ENCODE peak calls at places on chromosome X, in seven cellular contexts. One of them, this sample, is unnamed.

GRCh38 chrX:133921764-133922389 is 63.5 kb downstream of the GPC3 start:
- DNase-seq in fibroblast of pulmonary artery: peak; percentile 18
- DNase-seq in astrocyte of the spinal cord: no peak
- DNase-seq in SK-N-SH: peak; percentile 16
- DNase-seq in cardiac fibroblast: peak; percentile 1
- DNase-seq in Peyer's patch: peak; percentile 68
- DNase-seq in fibroblast of mammary gland: peak; percentile 41
- DNase-seq in this sample: peak; percentile 19

GRCh38 chrX:41334866-41335589 is 1.1 kb downstream of the DDX3X start:
- DNase-seq in fibroblast of pulmonary artery: peak; percentile 64
- DNase-seq in SK-N-SH: peak; percentile 68
- DNase-seq in astrocyte of the spinal cord: peak; percentile 70
- DNase-seq in fibroblast of mammary gland: peak; percentile 58
- DNase-seq in Peyer's patch: peak; percentile 64
- DNase-seq in cardiac fibroblast: peak; percentile 53
- DNase-seq in this sample: peak; percentile 85

GRCh38 chrX:123339201-123339905 is 155.3 kb downstream of the GRIA3 start:
- DNase-seq in astrocyte of the spinal cord: peak; percentile 1
- DNase-seq in cardiac fibroblast: peak; percentile 57
- DNase-seq in Peyer's patch: no peak
- DNase-seq in fibroblast of mammary gland: peak; percentile 88
- DNase-seq in SK-N-SH: no peak
- DNase-seq in fibroblast of pulmonary artery: peak; percentile 12
- DNase-seq in this sample: no peak

GRCh38 chrX:79081895-79082512 is 62.5 kb upstream of the GPR174 start:
- DNase-seq in SK-N-SH: peak; percentile 33
- DNase-seq in astrocyte of the spinal cord: peak; percentile 28
- DNase-seq in fibroblast of mammary gland: peak; percentile 43
- DNase-seq in fibroblast of pulmonary artery: peak; percentile 48
- DNase-seq in cardiac fibroblast: peak; percentile 57
- DNase-seq in Peyer's patch: no peak
- DNase-seq in this sample: no peak

GRCh38 chrX:38192007-38192625 is 28.6 kb downstream of the SRPX start:
- DNase-seq in fibroblast of mammary gland: peak; percentile 29
- DNase-seq in astrocyte of the spinal cord: no peak
- DNase-seq in cardiac fibroblast: peak; percentile 42
- DNase-seq in fibroblast of pulmonary artery: no peak
- DNase-seq in SK-N-SH: peak; percentile 37
- DNase-seq in Peyer's patch: no peak
- DNase-seq in this sample: no peak

GRCh38 chrX:110374544-110374943 is 15.9 kb downstream of the RTL9 start:
- DNase-seq in fibroblast of pulmonary artery: no peak
- DNase-seq in fibroblast of mammary gland: no peak
- DNase-seq in cardiac fibroblast: no peak
- DNase-seq in astrocyte of the spinal cord: no peak
- DNase-seq in Peyer's patch: no peak
- DNase-seq in SK-N-SH: no peak
- DNase-seq in this sample: no peak

GRCh38 chrX:5876984-5877655 is 351.5 kb downstream of the NLGN4X start:
- DNase-seq in fibroblast of pulmonary artery: no peak
- DNase-seq in fibroblast of mammary gland: peak; percentile 4
- DNase-seq in astrocyte of the spinal cord: peak; percentile 1
- DNase-seq in cardiac fibroblast: peak; percentile 0
- DNase-seq in Peyer's patch: no peak
- DNase-seq in SK-N-SH: peak; percentile 21
- DNase-seq in this sample: no peak

GRCh38 chrX:1205681-1206611 is 6.5 kb downstream of the CRLF2 start:
- DNase-seq in Peyer's patch: no peak
- DNase-seq in cardiac fibroblast: peak; percentile 85
- DNase-seq in astrocyte of the spinal cord: peak; percentile 62
- DNase-seq in SK-N-SH: peak; percentile 8
- DNase-seq in fibroblast of mammary gland: peak; percentile 63
- DNase-seq in fibroblast of pulmonary artery: peak; percentile 53
- DNase-seq in this sample: no peak

GRCh38 chrX:37844622-37845021 is 2.7 kb downstream of the DYNLT3 start:
- DNase-seq in cardiac fibroblast: no peak
- DNase-seq in fibroblast of pulmonary artery: no peak
- DNase-seq in Peyer's patch: no peak
- DNase-seq in astrocyte of the spinal cord: no peak
- DNase-seq in SK-N-SH: no peak
- DNase-seq in fibroblast of mammary gland: no peak
- DNase-seq in this sample: no peak

GRCh38 chrX:37599735-37600134 is 28.3 kb downstream of the LANCL3 start:
- DNase-seq in cardiac fibroblast: no peak
- DNase-seq in fibroblast of mammary gland: no peak
- DNase-seq in astrocyte of the spinal cord: no peak
- DNase-seq in Peyer's patch: no peak
- DNase-seq in fibroblast of pulmonary artery: no peak
- DNase-seq in SK-N-SH: no peak
- DNase-seq in this sample: no peak

GRCh38 chrX:115679460-115679859 is 118.5 kb downstream of the PLS3 start:
- DNase-seq in fibroblast of pulmonary artery: peak; percentile 53
- DNase-seq in astrocyte of the spinal cord: peak; percentile 41
- DNase-seq in Peyer's patch: no peak
- DNase-seq in fibroblast of mammary gland: peak; percentile 46
- DNase-seq in cardiac fibroblast: peak; percentile 46
- DNase-seq in SK-N-SH: peak; percentile 61
- DNase-seq in this sample: no peak

GRCh38 chrX:10111364-10112148 is 45.2 kb upstream of the CLCN4 start:
- DNase-seq in fibroblast of pulmonary artery: no peak
- DNase-seq in SK-N-SH: no peak
- DNase-seq in Peyer's patch: no peak
- DNase-seq in cardiac fibroblast: peak; percentile 28
- DNase-seq in fibroblast of mammary gland: no peak
- DNase-seq in astrocyte of the spinal cord: no peak
- DNase-seq in this sample: no peak

GRCh38 chrX:11532291-11533075 is 133.2 kb downstream of the ARHGAP6 start:
- DNase-seq in Peyer's patch: no peak
- DNase-seq in SK-N-SH: no peak
- DNase-seq in fibroblast of pulmonary artery: no peak
- DNase-seq in cardiac fibroblast: no peak
- DNase-seq in fibroblast of mammary gland: no peak
- DNase-seq in astrocyte of the spinal cord: no peak
- DNase-seq in this sample: no peak

GRCh38 chrX:51215266-51215665 is 117.4 kb upstream of the NUDT10 start:
- DNase-seq in fibroblast of mammary gland: no peak
- DNase-seq in cardiac fibroblast: no peak
- DNase-seq in Peyer's patch: no peak
- DNase-seq in SK-N-SH: no peak
- DNase-seq in astrocyte of the spinal cord: no peak
- DNase-seq in fibroblast of pulmonary artery: no peak
- DNase-seq in this sample: no peak

GRCh38 chrX:69489625-69490024 is 14.5 kb upstream of the NALF2 start:
- DNase-seq in astrocyte of the spinal cord: no peak
- DNase-seq in Peyer's patch: no peak
- DNase-seq in fibroblast of mammary gland: no peak
- DNase-seq in SK-N-SH: no peak
- DNase-seq in fibroblast of pulmonary artery: no peak
- DNase-seq in cardiac fibroblast: no peak
- DNase-seq in this sample: no peak

GRCh38 chrX:103927633-103928032 is 34.8 kb upstream of the TMSB15B start:
- DNase-seq in cardiac fibroblast: no peak
- DNase-seq in Peyer's patch: no peak
- DNase-seq in fibroblast of pulmonary artery: no peak
- DNase-seq in fibroblast of mammary gland: no peak
- DNase-seq in astrocyte of the spinal cord: no peak
- DNase-seq in SK-N-SH: no peak
- DNase-seq in this sample: no peak

GRCh38 chrX:133440081-133440796 is 24.9 kb upstream of the GPC4 start:
- DNase-seq in astrocyte of the spinal cord: no peak
- DNase-seq in cardiac fibroblast: no peak
- DNase-seq in fibroblast of mammary gland: no peak
- DNase-seq in fibroblast of pulmonary artery: no peak
- DNase-seq in Peyer's patch: no peak
- DNase-seq in SK-N-SH: no peak
- DNase-seq in this sample: no peak

GRCh38 chrX:30530591-30530990 is 47.0 kb downstream of the TASL start:
- DNase-seq in astrocyte of the spinal cord: no peak
- DNase-seq in cardiac fibroblast: peak; percentile 59
- DNase-seq in fibroblast of mammary gland: peak; percentile 50
- DNase-seq in SK-N-SH: no peak
- DNase-seq in Peyer's patch: no peak
- DNase-seq in fibroblast of pulmonary artery: peak; percentile 51
- DNase-seq in this sample: no peak

GRCh38 chrX:73214366-73215094 is at the start of gene NAP1L2:
- DNase-seq in Peyer's patch: no peak
- DNase-seq in cardiac fibroblast: peak; percentile 27
- DNase-seq in SK-N-SH: no peak
- DNase-seq in fibroblast of pulmonary artery: peak; percentile 4
- DNase-seq in fibroblast of mammary gland: peak; percentile 16
- DNase-seq in astrocyte of the spinal cord: peak; percentile 5
- DNase-seq in this sample: peak; percentile 17

GRCh38 chrX:13064599-13065143 is 20.3 kb upstream of the FAM9C start:
- DNase-seq in Peyer's patch: no peak
- DNase-seq in cardiac fibroblast: peak; percentile 90
- DNase-seq in astrocyte of the spinal cord: peak; percentile 79
- DNase-seq in fibroblast of pulmonary artery: peak; percentile 77
- DNase-seq in fibroblast of mammary gland: peak; percentile 94
- DNase-seq in SK-N-SH: no peak
- DNase-seq in this sample: peak; percentile 56

GRCh38 chrX:82127228-82128123 is 925.6 kb downstream of the SH3BGRL start:
- DNase-seq in cardiac fibroblast: no peak
- DNase-seq in fibroblast of mammary gland: no peak
- DNase-seq in SK-N-SH: no peak
- DNase-seq in fibroblast of pulmonary artery: no peak
- DNase-seq in Peyer's patch: no peak
- DNase-seq in astrocyte of the spinal cord: no peak
- DNase-seq in this sample: no peak
- H3K4me3 ChIP-seq in cardiac fibroblast: no peak overlapping the region
- H3K4me3 ChIP-seq in fibroblast of mammary gland: no peak overlapping the region
- H3K4me3 ChIP-seq in SK-N-SH: no peak overlapping the region
- H3K4me3 ChIP-seq in fibroblast of pulmonary artery: no peak overlapping the region
- H3K4me3 ChIP-seq in Peyer's patch: no peak overlapping the region
- H3K4me3 ChIP-seq in astrocyte of the spinal cord: no peak overlapping the region
- H3K4me3 ChIP-seq in this sample: no peak overlapping the region

GRCh38 chrX:101219840-101220191 is 230 bp downstream of the DRP2 start:
- DNase-seq in SK-N-SH: peak; percentile 20
- DNase-seq in astrocyte of the spinal cord: peak; percentile 62
- DNase-seq in fibroblast of pulmonary artery: peak; percentile 71
- DNase-seq in cardiac fibroblast: peak; percentile 63
- DNase-seq in fibroblast of mammary gland: no peak
- DNase-seq in Peyer's patch: no peak
- DNase-seq in this sample: no peak
- TF ChIP-seq CTCF in SK-N-SH: no peak
- TF ChIP-seq CTCF in astrocyte of the spinal cord: no peak
- TF ChIP-seq CTCF in fibroblast of pulmonary artery: no peak
- TF ChIP-seq CTCF in cardiac fibroblast: no peak
- TF ChIP-seq CTCF in fibroblast of mammary gland: no peak
- TF ChIP-seq CTCF in Peyer's patch: no peak
- TF ChIP-seq CTCF in this sample: no peak

DNA sequence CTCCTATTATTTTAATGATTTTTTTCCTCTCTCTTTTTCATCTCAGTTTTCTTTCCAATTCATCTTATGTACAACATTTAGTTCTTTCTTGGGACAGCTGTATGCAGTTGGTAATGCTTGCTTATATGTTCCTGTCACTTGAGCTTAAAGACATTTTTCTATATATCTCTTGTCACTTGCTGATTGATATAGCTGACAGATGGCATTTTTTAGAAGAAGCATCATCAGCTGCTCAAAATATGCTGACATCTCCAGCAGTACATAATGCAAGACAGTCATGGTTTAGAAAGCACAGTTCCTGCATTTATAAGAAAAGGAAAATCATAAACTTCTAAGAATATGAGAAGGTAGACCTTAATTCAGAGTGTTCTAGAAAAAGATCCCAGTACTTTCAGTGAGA is 56.5 kb downstream of the DCAF8L1 start:
- DNase-seq in SK-N-SH: no peak
- DNase-seq in astrocyte of the spinal cord: no peak
- DNase-seq in cardiac fibroblast: no peak
- DNase-seq in fibroblast of pulmonary artery: no peak
- DNase-seq in Peyer's patch: no peak
- DNase-seq in fibroblast of mammary gland: no peak
- DNase-seq in this sample: no peak
- H3K4me3 ChIP-seq in SK-N-SH: no peak overlapping the region
- H3K4me3 ChIP-seq in astrocyte of the spinal cord: no peak overlapping the region
- H3K4me3 ChIP-seq in cardiac fibroblast: no peak overlapping the region
- H3K4me3 ChIP-seq in fibroblast of pulmonary artery: no peak overlapping the region
- H3K4me3 ChIP-seq in Peyer's patch: no peak overlapping the region
- H3K4me3 ChIP-seq in fibroblast of mammary gland: no peak overlapping the region
- H3K4me3 ChIP-seq in this sample: no peak overlapping the region

GRCh38 chrX:80808854-80809493 is 703 bp downstream of the BRWD3 start:
- DNase-seq in SK-N-SH: peak; percentile 27
- DNase-seq in Peyer's patch: peak; percentile 57
- DNase-seq in fibroblast of mammary gland: no peak
- DNase-seq in fibroblast of pulmonary artery: no peak
- DNase-seq in cardiac fibroblast: peak; percentile 19
- DNase-seq in astrocyte of the spinal cord: peak; percentile 7
- DNase-seq in this sample: no peak

GRCh38 chrX:80808160-80808735 is 1.4 kb downstream of the BRWD3 start:
- DNase-seq in fibroblast of pulmonary artery: peak; percentile 75
- DNase-seq in cardiac fibroblast: peak; percentile 76
- DNase-seq in Peyer's patch: peak; percentile 77
- DNase-seq in SK-N-SH: peak; percentile 12
- DNase-seq in fibroblast of mammary gland: peak; percentile 75
- DNase-seq in astrocyte of the spinal cord: peak; percentile 70
- DNase-seq in this sample: peak; percentile 81

GRCh38 chrX:80816051-80816450 is 6.4 kb upstream of the BRWD3 start:
- DNase-seq in cardiac fibroblast: no peak
- DNase-seq in fibroblast of mammary gland: no peak
- DNase-seq in astrocyte of the spinal cord: no peak
- DNase-seq in fibroblast of pulmonary artery: no peak
- DNase-seq in SK-N-SH: no peak
- DNase-seq in Peyer's patch: no peak
- DNase-seq in this sample: no peak

GRCh38 chrX:80810365-80810978 is 795 bp upstream of the BRWD3 start:
- DNase-seq in fibroblast of pulmonary artery: no peak
- DNase-seq in cardiac fibroblast: no peak
- DNase-seq in Peyer's patch: no peak
- DNase-seq in fibroblast of mammary gland: no peak
- DNase-seq in astrocyte of the spinal cord: no peak
- DNase-seq in SK-N-SH: no peak
- DNase-seq in this sample: no peak

DNA sequence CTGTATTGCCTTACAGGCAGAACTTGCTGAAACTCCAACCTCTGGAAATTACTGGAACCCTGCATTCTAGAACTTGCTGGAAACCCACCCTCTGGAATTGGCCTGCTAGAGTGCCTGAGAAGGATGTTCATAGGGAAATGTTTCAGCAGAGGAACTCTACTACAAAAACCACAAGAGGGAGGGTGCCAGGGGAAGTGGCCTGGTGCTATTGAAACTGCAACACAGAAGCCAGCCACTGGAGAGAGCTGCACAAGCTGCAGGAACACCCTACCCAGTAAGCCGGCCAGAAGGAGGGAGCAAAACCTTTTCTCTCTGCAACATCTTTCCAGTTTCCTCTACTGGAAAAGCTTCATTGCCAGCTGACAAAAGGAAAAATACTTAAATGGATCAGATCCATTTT is 2.5 kb upstream of the BRWD3 start:
- DNase-seq in Peyer's patch: no peak
- DNase-seq in fibroblast of mammary gland: no peak
- DNase-seq in fibroblast of pulmonary artery: peak; percentile 64
- DNase-seq in cardiac fibroblast: peak; percentile 33
- DNase-seq in SK-N-SH: peak; percentile 8
- DNase-seq in astrocyte of the spinal cord: peak; percentile 47
- DNase-seq in this sample: no peak
- TF ChIP-seq CTCF in Peyer's patch: no peak
- TF ChIP-seq CTCF in fibroblast of mammary gland: peak; percentile 6
- TF ChIP-seq CTCF in fibroblast of pulmonary artery: peak; percentile 41
- TF ChIP-seq CTCF in cardiac fibroblast: peak; percentile 13
- TF ChIP-seq CTCF in SK-N-SH: peak; percentile 19
- TF ChIP-seq CTCF in astrocyte of the spinal cord: peak; percentile 31
- TF ChIP-seq CTCF in this sample: no peak